ENCODE peak calls at places on chromosome 17, in nine cellular contexts. One of them, this sample, is unnamed.

GRCh38 chr17:4969551-4970231 is 2.1 kb upstream of the SPAG7 start:
- DNase-seq in cardiac muscle cell: peak; percentile 32
- DNase-seq in HCT116: no peak
- DNase-seq in heart right ventricle: no peak
- DNase-seq in CD4-positive, alpha-beta T cell: no peak
- DNase-seq in Peyer's patch: no peak
- DNase-seq in esophagus squamous epithelium: no peak
- DNase-seq in OCI-LY7: no peak
- DNase-seq in activated CD8-positive, alpha-beta T cell treated with anti-CD3 and anti-CD28 coated beads for 36 hours: peak; percentile 82
- DNase-seq in this sample: peak; percentile 82

GRCh38 chr17:1055231-1055630 is 58.3 kb downstream of the TIMM22 start:
- DNase-seq in activated CD8-positive, alpha-beta T cell treated with anti-CD3 and anti-CD28 coated beads for 36 hours: no peak
- DNase-seq in esophagus squamous epithelium: no peak
- DNase-seq in heart right ventricle: no peak
- DNase-seq in Peyer's patch: no peak
- DNase-seq in cardiac muscle cell: no peak
- DNase-seq in OCI-LY7: no peak
- DNase-seq in CD4-positive, alpha-beta T cell: no peak
- DNase-seq in HCT116: no peak
- DNase-seq in this sample: no peak

GRCh38 chr17:63464691-63465090 is 12.2 kb upstream of the ACE start:
- DNase-seq in OCI-LY7: no peak
- DNase-seq in heart right ventricle: no peak
- DNase-seq in CD4-positive, alpha-beta T cell: no peak
- DNase-seq in cardiac muscle cell: no peak
- DNase-seq in Peyer's patch: no peak
- DNase-seq in HCT116: no peak
- DNase-seq in esophagus squamous epithelium: no peak
- DNase-seq in activated CD8-positive, alpha-beta T cell treated with anti-CD3 and anti-CD28 coated beads for 36 hours: no peak
- DNase-seq in this sample: no peak

GRCh38 chr17:77451271-77451893 is 310.6 kb downstream of the SEC14L1 start:
- DNase-seq in esophagus squamous epithelium: no peak
- DNase-seq in Peyer's patch: peak; percentile 85
- DNase-seq in cardiac muscle cell: peak; percentile 92
- DNase-seq in activated CD8-positive, alpha-beta T cell treated with anti-CD3 and anti-CD28 coated beads for 36 hours: peak; percentile 84
- DNase-seq in CD4-positive, alpha-beta T cell: peak; percentile 62
- DNase-seq in heart right ventricle: peak; percentile 79
- DNase-seq in OCI-LY7: peak; percentile 84
- DNase-seq in HCT116: no peak
- DNase-seq in this sample: no peak

GRCh38 chr17:1159781-1160180 is 20.0 kb downstream of the ABR start:
- DNase-seq in esophagus squamous epithelium: no peak
- DNase-seq in HCT116: no peak
- DNase-seq in Peyer's patch: no peak
- DNase-seq in CD4-positive, alpha-beta T cell: no peak
- DNase-seq in cardiac muscle cell: no peak
- DNase-seq in activated CD8-positive, alpha-beta T cell treated with anti-CD3 and anti-CD28 coated beads for 36 hours: no peak
- DNase-seq in heart right ventricle: no peak
- DNase-seq in OCI-LY7: no peak
- DNase-seq in this sample: no peak

GRCh38 chr17:12242390-12242954 is 221.8 kb downstream of the MAP2K4 start:
- DNase-seq in esophagus squamous epithelium: no peak
- DNase-seq in OCI-LY7: no peak
- DNase-seq in cardiac muscle cell: no peak
- DNase-seq in CD4-positive, alpha-beta T cell: no peak
- DNase-seq in heart right ventricle: no peak
- DNase-seq in Peyer's patch: no peak
- DNase-seq in activated CD8-positive, alpha-beta T cell treated with anti-CD3 and anti-CD28 coated beads for 36 hours: no peak
- DNase-seq in HCT116: no peak
- DNase-seq in this sample: no peak

GRCh38 chr17:1467898-1468492 is 12.0 kb upstream of the CRK start:
- DNase-seq in Peyer's patch: no peak
- DNase-seq in CD4-positive, alpha-beta T cell: no peak
- DNase-seq in cardiac muscle cell: no peak
- DNase-seq in OCI-LY7: no peak
- DNase-seq in heart right ventricle: no peak
- DNase-seq in activated CD8-positive, alpha-beta T cell treated with anti-CD3 and anti-CD28 coated beads for 36 hours: no peak
- DNase-seq in esophagus squamous epithelium: no peak
- DNase-seq in HCT116: no peak
- DNase-seq in this sample: peak; percentile 97

GRCh38 chr17:38712593-38712992 is 7.5 kb downstream of the MLLT6 start:
- DNase-seq in cardiac muscle cell: no peak
- DNase-seq in CD4-positive, alpha-beta T cell: no peak
- DNase-seq in Peyer's patch: no peak
- DNase-seq in activated CD8-positive, alpha-beta T cell treated with anti-CD3 and anti-CD28 coated beads for 36 hours: no peak
- DNase-seq in OCI-LY7: no peak
- DNase-seq in HCT116: no peak
- DNase-seq in heart right ventricle: no peak
- DNase-seq in esophagus squamous epithelium: no peak
- DNase-seq in this sample: no peak

GRCh38 chr17:10200016-10200415 is 1.6 kb upstream of the GAS7 start:
- DNase-seq in CD4-positive, alpha-beta T cell: no peak
- DNase-seq in cardiac muscle cell: no peak
- DNase-seq in esophagus squamous epithelium: no peak
- DNase-seq in OCI-LY7: no peak
- DNase-seq in Peyer's patch: no peak
- DNase-seq in heart right ventricle: no peak
- DNase-seq in activated CD8-positive, alpha-beta T cell treated with anti-CD3 and anti-CD28 coated beads for 36 hours: no peak
- DNase-seq in HCT116: no peak
- DNase-seq in this sample: no peak

GRCh38 chr17:10197362-10197720 is 1.1 kb downstream of the GAS7 start:
- DNase-seq in HCT116: no peak
- DNase-seq in cardiac muscle cell: peak; percentile 70
- DNase-seq in CD4-positive, alpha-beta T cell: no peak
- DNase-seq in heart right ventricle: peak; percentile 36
- DNase-seq in esophagus squamous epithelium: no peak
- DNase-seq in activated CD8-positive, alpha-beta T cell treated with anti-CD3 and anti-CD28 coated beads for 36 hours: no peak
- DNase-seq in OCI-LY7: no peak
- DNase-seq in Peyer's patch: no peak
- DNase-seq in this sample: no peak

GRCh38 chr17:10197721-10198508 is 491 bp downstream of the GAS7 start:
- DNase-seq in cardiac muscle cell: peak; percentile 55
- DNase-seq in esophagus squamous epithelium: no peak
- DNase-seq in activated CD8-positive, alpha-beta T cell treated with anti-CD3 and anti-CD28 coated beads for 36 hours: peak; percentile 8
- DNase-seq in Peyer's patch: no peak
- DNase-seq in CD4-positive, alpha-beta T cell: no peak
- DNase-seq in heart right ventricle: peak; percentile 30
- DNase-seq in OCI-LY7: no peak
- DNase-seq in HCT116: no peak
- DNase-seq in this sample: peak; percentile 29

GRCh38 chr17:10196936-10197335 is 1.5 kb downstream of the GAS7 start:
- DNase-seq in CD4-positive, alpha-beta T cell: no peak
- DNase-seq in OCI-LY7: no peak
- DNase-seq in Peyer's patch: no peak
- DNase-seq in cardiac muscle cell: no peak
- DNase-seq in esophagus squamous epithelium: no peak
- DNase-seq in activated CD8-positive, alpha-beta T cell treated with anti-CD3 and anti-CD28 coated beads for 36 hours: no peak
- DNase-seq in heart right ventricle: no peak
- DNase-seq in HCT116: no peak
- DNase-seq in this sample: no peak

DNA sequence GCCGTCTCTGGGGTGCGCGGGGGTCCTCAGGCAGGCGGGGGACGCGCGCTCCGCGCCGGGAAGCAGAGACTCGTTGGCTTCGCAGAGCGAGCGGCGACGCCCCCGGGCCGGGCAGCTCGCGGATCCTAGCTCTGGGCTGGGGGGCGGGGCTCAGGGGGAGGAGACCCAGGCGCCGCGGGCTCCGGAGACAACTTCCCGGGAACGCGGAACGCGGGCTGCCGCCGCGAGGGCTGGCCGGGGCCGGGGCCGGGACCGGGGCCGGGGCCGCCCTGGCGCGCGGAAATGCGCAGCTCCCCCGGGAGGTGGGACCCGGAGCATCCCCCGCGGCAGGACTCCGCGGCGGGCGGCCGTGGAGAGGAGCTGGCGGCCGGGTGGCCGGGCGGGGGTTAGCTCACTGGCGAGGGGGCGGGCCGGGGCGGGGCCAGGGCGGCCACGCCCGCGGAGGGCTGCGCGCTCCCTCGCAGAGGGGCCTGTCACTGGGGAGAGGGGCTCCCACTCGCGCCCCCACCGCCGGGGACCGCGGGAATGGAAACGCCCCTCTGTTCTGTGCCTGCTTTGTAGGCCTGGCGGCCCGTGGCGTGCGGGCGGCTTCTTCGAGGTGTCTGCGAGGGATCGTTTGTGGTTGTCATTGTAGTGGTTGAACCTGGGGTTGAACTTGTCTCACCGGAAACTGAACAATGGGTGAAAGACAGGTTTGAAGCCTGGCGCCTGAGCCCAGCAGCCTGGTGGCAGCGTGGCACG is at the start of gene GAS7:
- DNase-seq in Peyer's patch: peak; percentile 21
- DNase-seq in heart right ventricle: peak; percentile 74
- DNase-seq in OCI-LY7: no peak
- DNase-seq in cardiac muscle cell: peak; percentile 87
- DNase-seq in esophagus squamous epithelium: no peak
- DNase-seq in HCT116: no peak
- DNase-seq in CD4-positive, alpha-beta T cell: peak; percentile 29
- DNase-seq in activated CD8-positive, alpha-beta T cell treated with anti-CD3 and anti-CD28 coated beads for 36 hours: peak; percentile 69
- DNase-seq in this sample: peak; percentile 65
- TF ChIP-seq CTCF in Peyer's patch: no peak
- TF ChIP-seq CTCF in heart right ventricle: no peak
- TF ChIP-seq CTCF in OCI-LY7: no peak
- TF ChIP-seq CTCF in cardiac muscle cell: no peak
- TF ChIP-seq CTCF in esophagus squamous epithelium: no peak
- TF ChIP-seq CTCF in HCT116: no peak
- TF ChIP-seq CTCF in CD4-positive, alpha-beta T cell: no peak
- TF ChIP-seq CTCF in activated CD8-positive, alpha-beta T cell treated with anti-CD3 and anti-CD28 coated beads for 36 hours: no peak
- TF ChIP-seq CTCF in this sample: no peak

DNA sequence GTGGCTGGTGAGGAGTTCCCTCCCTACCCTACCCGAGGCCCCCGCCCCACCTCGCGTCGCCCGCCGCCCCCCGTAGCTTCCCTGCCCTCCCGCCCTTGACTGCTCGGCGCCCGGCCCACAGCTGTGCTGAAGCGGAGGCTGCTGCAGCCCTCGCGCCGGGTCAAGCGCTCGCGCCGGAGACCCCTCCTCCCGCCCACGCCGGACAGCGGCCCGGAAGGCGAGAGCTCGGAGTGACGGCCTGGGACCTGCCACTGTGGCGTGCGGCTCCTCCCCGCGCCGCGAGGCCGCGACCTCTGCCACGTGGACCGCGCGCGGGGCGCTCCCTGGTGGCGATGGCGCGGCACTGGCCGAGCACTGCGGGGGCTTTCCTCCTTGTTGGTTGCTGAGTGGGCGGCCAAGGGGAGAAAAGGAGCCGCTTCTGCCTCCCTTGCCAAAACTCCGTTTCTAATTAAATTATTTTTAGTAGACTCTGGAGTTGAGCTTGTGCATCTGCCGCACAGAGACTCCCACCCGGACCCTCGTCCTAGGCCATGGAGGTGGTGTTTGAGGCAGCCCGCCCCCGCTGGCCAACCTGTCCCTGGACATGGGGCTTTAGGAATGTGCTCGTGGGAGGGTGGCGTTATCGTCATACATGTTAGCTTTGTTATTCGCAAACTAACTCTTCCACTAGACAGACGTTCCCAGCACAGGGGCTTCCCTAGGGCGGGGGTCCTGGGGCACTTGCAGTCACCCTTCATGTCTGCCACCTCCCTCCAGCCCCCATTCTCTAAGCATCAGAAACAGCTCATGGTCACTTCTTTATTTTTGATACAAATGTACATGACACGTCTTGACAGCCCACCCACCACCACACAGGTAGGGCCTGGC is 4.4 kb downstream of the TP53I13 start:
- DNase-seq in heart right ventricle: peak; percentile 78
- DNase-seq in cardiac muscle cell: peak; percentile 82
- DNase-seq in esophagus squamous epithelium: no peak
- DNase-seq in activated CD8-positive, alpha-beta T cell treated with anti-CD3 and anti-CD28 coated beads for 36 hours: peak; percentile 76
- DNase-seq in HCT116: no peak
- DNase-seq in CD4-positive, alpha-beta T cell: no peak
- DNase-seq in OCI-LY7: peak; percentile 60
- DNase-seq in Peyer's patch: peak; percentile 63
- DNase-seq in this sample: peak; percentile 74
- TF ChIP-seq CTCF in heart right ventricle: peak; percentile 81
- TF ChIP-seq CTCF in cardiac muscle cell: peak; percentile 71
- TF ChIP-seq CTCF in esophagus squamous epithelium: peak; percentile 50
- TF ChIP-seq CTCF in activated CD8-positive, alpha-beta T cell treated with anti-CD3 and anti-CD28 coated beads for 36 hours: peak; percentile 64
- TF ChIP-seq CTCF in HCT116: peak; percentile 57
- TF ChIP-seq CTCF in CD4-positive, alpha-beta T cell: peak; percentile 56
- TF ChIP-seq CTCF in OCI-LY7: peak; percentile 69
- TF ChIP-seq CTCF in Peyer's patch: peak; percentile 64
- TF ChIP-seq CTCF in this sample: peak; percentile 69

DNA sequence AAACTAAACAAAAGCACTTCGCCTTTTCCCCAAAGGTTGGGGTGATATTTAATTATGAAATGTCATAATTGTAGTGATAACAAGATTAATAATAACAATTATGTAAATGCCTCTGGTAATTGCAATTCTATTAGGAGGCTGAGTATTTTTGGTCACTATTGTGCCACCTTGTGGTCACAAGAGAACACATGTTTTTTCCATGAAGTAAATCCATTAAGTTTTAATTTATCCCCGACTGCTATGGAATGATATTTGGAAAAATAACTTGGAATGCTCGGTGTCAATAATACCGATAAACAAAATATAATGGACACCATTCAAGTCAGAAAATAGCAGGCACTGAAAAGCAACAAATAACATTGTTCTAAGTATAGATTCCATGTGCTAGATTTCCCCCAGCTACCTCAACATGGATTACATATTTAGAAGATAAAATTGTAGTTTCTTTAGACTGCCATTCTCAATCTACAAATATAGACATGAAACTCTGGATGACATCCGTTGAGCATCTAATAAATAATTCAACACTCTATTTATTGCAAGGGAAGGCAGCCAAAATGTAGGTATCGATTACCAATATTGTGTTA is 25.0 kb upstream of the KCNJ2 start:
- DNase-seq in heart right ventricle: no peak
- DNase-seq in Peyer's patch: no peak
- DNase-seq in activated CD8-positive, alpha-beta T cell treated with anti-CD3 and anti-CD28 coated beads for 36 hours: no peak
- DNase-seq in CD4-positive, alpha-beta T cell: no peak
- DNase-seq in HCT116: peak; percentile 12
- DNase-seq in OCI-LY7: peak; percentile 56
- DNase-seq in cardiac muscle cell: peak; percentile 30
- DNase-seq in esophagus squamous epithelium: no peak
- DNase-seq in this sample: no peak
- TF ChIP-seq CTCF in heart right ventricle: peak; percentile 81
- TF ChIP-seq CTCF in Peyer's patch: peak; percentile 70
- TF ChIP-seq CTCF in activated CD8-positive, alpha-beta T cell treated with anti-CD3 and anti-CD28 coated beads for 36 hours: peak; percentile 85
- TF ChIP-seq CTCF in CD4-positive, alpha-beta T cell: peak; percentile 48
- TF ChIP-seq CTCF in HCT116: peak; percentile 71
- TF ChIP-seq CTCF in OCI-LY7: peak; percentile 100
- TF ChIP-seq CTCF in cardiac muscle cell: peak; percentile 56
- TF ChIP-seq CTCF in esophagus squamous epithelium: peak; percentile 24
- TF ChIP-seq CTCF in this sample: peak; percentile 61

GRCh38 chr17:21378553-21378952 is 2.4 kb downstream of the KCNJ12 start:
- DNase-seq in esophagus squamous epithelium: no peak
- DNase-seq in activated CD8-positive, alpha-beta T cell treated with anti-CD3 and anti-CD28 coated beads for 36 hours: no peak
- DNase-seq in OCI-LY7: no peak
- DNase-seq in heart right ventricle: no peak
- DNase-seq in Peyer's patch: no peak
- DNase-seq in cardiac muscle cell: no peak
- DNase-seq in HCT116: no peak
- DNase-seq in CD4-positive, alpha-beta T cell: no peak
- DNase-seq in this sample: no peak

GRCh38 chr17:21380659-21381058 is 4.5 kb downstream of the KCNJ12 start:
- DNase-seq in Peyer's patch: no peak
- DNase-seq in heart right ventricle: no peak
- DNase-seq in cardiac muscle cell: no peak
- DNase-seq in OCI-LY7: no peak
- DNase-seq in activated CD8-positive, alpha-beta T cell treated with anti-CD3 and anti-CD28 coated beads for 36 hours: no peak
- DNase-seq in esophagus squamous epithelium: no peak
- DNase-seq in CD4-positive, alpha-beta T cell: no peak
- DNase-seq in HCT116: no peak
- DNase-seq in this sample: no peak

GRCh38 chr17:21377821-21378396 is 1.8 kb downstream of the KCNJ12 start:
- DNase-seq in OCI-LY7: no peak
- DNase-seq in esophagus squamous epithelium: no peak
- DNase-seq in activated CD8-positive, alpha-beta T cell treated with anti-CD3 and anti-CD28 coated beads for 36 hours: no peak
- DNase-seq in HCT116: no peak
- DNase-seq in CD4-positive, alpha-beta T cell: no peak
- DNase-seq in cardiac muscle cell: peak; percentile 63
- DNase-seq in Peyer's patch: no peak
- DNase-seq in heart right ventricle: no peak
- DNase-seq in this sample: no peak

GRCh38 chr17:21381076-21381706 is 5.0 kb downstream of the KCNJ12 start:
- DNase-seq in CD4-positive, alpha-beta T cell: no peak
- DNase-seq in heart right ventricle: no peak
- DNase-seq in OCI-LY7: no peak
- DNase-seq in Peyer's patch: no peak
- DNase-seq in cardiac muscle cell: no peak
- DNase-seq in activated CD8-positive, alpha-beta T cell treated with anti-CD3 and anti-CD28 coated beads for 36 hours: no peak
- DNase-seq in HCT116: no peak
- DNase-seq in esophagus squamous epithelium: no peak
- DNase-seq in this sample: no peak

GRCh38 chr17:21379080-21379711 is 3.0 kb downstream of the KCNJ12 start:
- DNase-seq in OCI-LY7: no peak
- DNase-seq in activated CD8-positive, alpha-beta T cell treated with anti-CD3 and anti-CD28 coated beads for 36 hours: no peak
- DNase-seq in esophagus squamous epithelium: no peak
- DNase-seq in cardiac muscle cell: no peak
- DNase-seq in HCT116: no peak
- DNase-seq in CD4-positive, alpha-beta T cell: no peak
- DNase-seq in heart right ventricle: peak; percentile 61
- DNase-seq in Peyer's patch: no peak
- DNase-seq in this sample: no peak
- TF ChIP-seq CTCF in OCI-LY7: no peak
- TF ChIP-seq CTCF in activated CD8-positive, alpha-beta T cell treated with anti-CD3 and anti-CD28 coated beads for 36 hours: no peak
- TF ChIP-seq CTCF in esophagus squamous epithelium: no peak
- TF ChIP-seq CTCF in cardiac muscle cell: no peak
- TF ChIP-seq CTCF in HCT116: no peak
- TF ChIP-seq CTCF in CD4-positive, alpha-beta T cell: no peak
- TF ChIP-seq CTCF in heart right ventricle: no peak
- TF ChIP-seq CTCF in Peyer's patch: no peak
- TF ChIP-seq CTCF in this sample: no peak